ENCODE peak calls at places on chromosomes 13 and 19, in six cellular contexts. V is Caki2; E is anterior cingulate cortex; Z is stomach; J is EH; U is activated CD8-positive, alpha-beta memory T cell treated with anti-CD3 and anti-CD28 coated beads for 24 hours. Q is an unnamed sample.

GRCh38 chr13:113545931-113546516 is 38.5 kb upstream of the TFDP1 start:
- DNase-seq in V (no peak), U (no peak), J (no peak), E (no peak), Z (no peak), Q (peak)

GRCh38 chr19:7550987-7551761 is 15.7 kb downstream of the PNPLA6 start:
- DNase-seq in V (no peak), J (peak), Z (peak), E (peak), U (peak), Q (peak)

GRCh38 chr13:60227168-60227567 is 63.4 kb upstream of the DIAPH3 start:
- DNase-seq in U (no peak), V (no peak), Z (no peak), J (no peak), E (no peak), Q (no peak)

GRCh38 chr13:90534617-90535340 is 812.7 kb upstream of the MIR17HG start:
- DNase-seq in Z (no peak), U (no peak), V (no peak), J (peak), E (no peak), Q (no peak)

GRCh38 chr19:2624537-2625091 is 77.9 kb downstream of the GNG7 start:
- DNase-seq in U (no peak), V (peak), E (no peak), Z (peak), J (no peak), Q (no peak)

GRCh38 chr13:44422755-44423643 is 49.4 kb downstream of the SERP2 start:
- DNase-seq in E (no peak), V (no peak), Z (no peak), U (peak), J (no peak), Q (no peak)

GRCh38 chr19:16537111-16537510 is 5.1 kb downstream of the CHERP start:
- DNase-seq in U (no peak), E (no peak), Z (no peak), J (no peak), V (no peak), Q (no peak)

GRCh38 chr19:52307275-52307674 is 10.3 kb downstream of the ZNF480 start:
- DNase-seq in V (peak), J (peak), E (no peak), U (no peak), Z (no peak), Q (no peak)

GRCh38 chr13:108944760-108945159 is 315.3 kb downstream of the MYO16 start:
- DNase-seq in V (no peak), U (no peak), E (no peak), Z (no peak), J (peak), Q (no peak)

GRCh38 chr19:42422576-42423461 is 4.4 kb downstream of the LIPE start:
- DNase-seq in V (no peak), J (no peak), Z (no peak), U (no peak), E (no peak), Q (peak)

GRCh38 chr13:21348771-21349170 is 110.3 kb downstream of the ZDHHC20 start:
- DNase-seq in Z (no peak), U (no peak), J (no peak), E (no peak), V (no peak), Q (no peak)

GRCh38 chr13:42836930-42837329 is 55.5 kb downstream of the FAM216B start:
- DNase-seq in J (peak), E (no peak), U (no peak), Z (no peak), V (peak), Q (peak)

GRCh38 chr19:35140898-35141626 is 2.0 kb upstream of the FXYD7 start:
- DNase-seq in V (peak), E (peak), Z (peak), U (peak), J (peak), Q (peak)

Q was measured in transverse colon.